ENCODE peak calls at places on chromosome 22, in six cellular contexts. One of them, this sample, is unnamed.

GRCh38 chr22:23117890-23118646 is 23.7 kb downstream of the RSPH14 start:
- DNase-seq in H9: no peak
- DNase-seq in H1: no peak
- DNase-seq in neuronal stem cell: no peak
- DNase-seq in mesenchymal stem cell: no peak
- DNase-seq in trophoblast cell: no peak
- DNase-seq in this sample: peak

GRCh38 chr22:19997561-19998231 is 18.9 kb downstream of the ARVCF start:
- DNase-seq in H9: no peak
- DNase-seq in mesenchymal stem cell: no peak
- DNase-seq in H1: no peak
- DNase-seq in neuronal stem cell: no peak
- DNase-seq in trophoblast cell: no peak
- DNase-seq in this sample: no peak

GRCh38 chr22:47372596-47373385 is 610.3 kb downstream of the TBC1D22A start:
- DNase-seq in trophoblast cell: no peak
- DNase-seq in mesenchymal stem cell: no peak
- DNase-seq in H9: no peak
- DNase-seq in neuronal stem cell: no peak
- DNase-seq in H1: no peak
- DNase-seq in this sample: no peak

GRCh38 chr22:35821654-35822053 is 104.0 kb downstream of the APOL5 start:
- DNase-seq in trophoblast cell: no peak
- DNase-seq in H9: no peak
- DNase-seq in neuronal stem cell: no peak
- DNase-seq in mesenchymal stem cell: no peak
- DNase-seq in H1: no peak
- DNase-seq in this sample: peak

GRCh38 chr22:17865183-17866055 is 91.2 kb upstream of the BID start:
- DNase-seq in H1: no peak
- DNase-seq in trophoblast cell: no peak
- DNase-seq in mesenchymal stem cell: no peak
- DNase-seq in H9: no peak
- DNase-seq in neuronal stem cell: no peak
- DNase-seq in this sample: no peak

GRCh38 chr22:30262917-30263741 is 3.5 kb downstream of the OSM start:
- DNase-seq in trophoblast cell: peak
- DNase-seq in H9: peak
- DNase-seq in mesenchymal stem cell: peak
- DNase-seq in H1: peak
- DNase-seq in neuronal stem cell: peak
- DNase-seq in this sample: peak

GRCh38 chr22:37148031-37148651 is 1.6 kb downstream of the IL2RB start:
- DNase-seq in H9: no peak
- DNase-seq in mesenchymal stem cell: no peak
- DNase-seq in H1: no peak
- DNase-seq in trophoblast cell: no peak
- DNase-seq in neuronal stem cell: no peak
- DNase-seq in this sample: no peak

GRCh38 chr22:46471901-46472721 is 65.3 kb downstream of the CELSR1 start:
- DNase-seq in trophoblast cell: no peak
- DNase-seq in neuronal stem cell: no peak
- DNase-seq in H9: no peak
- DNase-seq in H1: no peak
- DNase-seq in mesenchymal stem cell: no peak
- DNase-seq in this sample: no peak

GRCh38 chr22:41636467-41636866 is 15.4 kb downstream of the XRCC6 start:
- DNase-seq in H9: no peak
- DNase-seq in mesenchymal stem cell: no peak
- DNase-seq in trophoblast cell: no peak
- DNase-seq in neuronal stem cell: no peak
- DNase-seq in H1: no peak
- DNase-seq in this sample: no peak

GRCh38 chr22:29079218-29079901 is 6.5 kb downstream of the KREMEN1 start:
- DNase-seq in mesenchymal stem cell: no peak
- DNase-seq in neuronal stem cell: no peak
- DNase-seq in H1: no peak
- DNase-seq in trophoblast cell: no peak
- DNase-seq in H9: no peak
- DNase-seq in this sample: no peak

GRCh38 chr22:31618057-31618456 is 44.0 kb downstream of the PISD start:
- DNase-seq in neuronal stem cell: no peak
- DNase-seq in H1: no peak
- DNase-seq in mesenchymal stem cell: no peak
- DNase-seq in trophoblast cell: peak
- DNase-seq in H9: no peak
- DNase-seq in this sample: no peak

GRCh38 chr22:38751422-38752346 is 4.1 kb downstream of the SUN2 start:
- DNase-seq in mesenchymal stem cell: no peak
- DNase-seq in neuronal stem cell: no peak
- DNase-seq in H1: no peak
- DNase-seq in H9: no peak
- DNase-seq in trophoblast cell: peak
- DNase-seq in this sample: no peak

GRCh38 chr22:19767427-19768380 is 7.1 kb downstream of the TBX1 start:
- DNase-seq in mesenchymal stem cell: no peak
- DNase-seq in H1: no peak
- DNase-seq in trophoblast cell: peak
- DNase-seq in neuronal stem cell: no peak
- DNase-seq in H9: peak
- DNase-seq in this sample: peak

GRCh38 chr22:37196539-37197450 is 8.7 kb upstream of the C1QTNF6 start:
- DNase-seq in neuronal stem cell: no peak
- DNase-seq in H1: no peak
- DNase-seq in H9: no peak
- DNase-seq in trophoblast cell: peak
- DNase-seq in mesenchymal stem cell: peak
- DNase-seq in this sample: peak

GRCh38 chr22:49893025-49893424 is 25.2 kb downstream of the ALG12 start:
- DNase-seq in trophoblast cell: no peak
- DNase-seq in H1: no peak
- DNase-seq in H9: no peak
- DNase-seq in neuronal stem cell: no peak
- DNase-seq in mesenchymal stem cell: no peak
- DNase-seq in this sample: no peak

GRCh38 chr22:49897015-49897684 is 21.1 kb downstream of the ALG12 start:
- DNase-seq in mesenchymal stem cell: no peak
- DNase-seq in H1: no peak
- DNase-seq in neuronal stem cell: no peak
- DNase-seq in H9: no peak
- DNase-seq in trophoblast cell: no peak
- DNase-seq in this sample: no peak

GRCh38 chr22:49896201-49896600 is 22.0 kb downstream of the ALG12 start:
- DNase-seq in H9: no peak
- DNase-seq in mesenchymal stem cell: no peak
- DNase-seq in neuronal stem cell: no peak
- DNase-seq in trophoblast cell: no peak
- DNase-seq in H1: no peak
- DNase-seq in this sample: no peak

GRCh38 chr22:49892226-49892899 is 25.9 kb downstream of the ALG12 start:
- DNase-seq in trophoblast cell: no peak
- DNase-seq in H1: no peak
- DNase-seq in neuronal stem cell: no peak
- DNase-seq in mesenchymal stem cell: no peak
- DNase-seq in H9: no peak
- DNase-seq in this sample: no peak

GRCh38 chr22:49894321-49895072 is 23.7 kb downstream of the ALG12 start:
- DNase-seq in H1: no peak
- DNase-seq in H9: no peak
- DNase-seq in trophoblast cell: no peak
- DNase-seq in mesenchymal stem cell: no peak
- DNase-seq in neuronal stem cell: no peak
- DNase-seq in this sample: no peak
- H3K18ac ChIP-seq in H1: no peak
- H3K18ac ChIP-seq in H9: no peak
- H3K18ac ChIP-seq in trophoblast cell: no peak
- H3K18ac ChIP-seq in mesenchymal stem cell: no peak
- H3K18ac ChIP-seq in neuronal stem cell: no peak
- H3K18ac ChIP-seq in this sample: no peak

GRCh38 chr22:42685941-42686666 is 34.6 kb downstream of the A4GALT start:
- DNase-seq in H9: no peak
- DNase-seq in mesenchymal stem cell: no peak
- DNase-seq in neuronal stem cell: no peak
- DNase-seq in trophoblast cell: no peak
- DNase-seq in H1: no peak
- DNase-seq in this sample: no peak

GRCh38 chr22:42686756-42687491 is 33.7 kb downstream of the A4GALT start:
- DNase-seq in trophoblast cell: peak
- DNase-seq in H1: no peak
- DNase-seq in H9: no peak
- DNase-seq in mesenchymal stem cell: no peak
- DNase-seq in neuronal stem cell: no peak
- DNase-seq in this sample: no peak

GRCh38 chr22:42691440-42691839 is 29.2 kb downstream of the A4GALT start:
- DNase-seq in mesenchymal stem cell: no peak
- DNase-seq in neuronal stem cell: no peak
- DNase-seq in trophoblast cell: no peak
- DNase-seq in H1: no peak
- DNase-seq in H9: no peak
- DNase-seq in this sample: no peak

GRCh38 chr22:42688241-42688913 is 32.3 kb downstream of the A4GALT start:
- DNase-seq in H1: no peak
- DNase-seq in trophoblast cell: peak
- DNase-seq in neuronal stem cell: peak
- DNase-seq in H9: peak
- DNase-seq in mesenchymal stem cell: peak
- DNase-seq in this sample: peak

DNA sequence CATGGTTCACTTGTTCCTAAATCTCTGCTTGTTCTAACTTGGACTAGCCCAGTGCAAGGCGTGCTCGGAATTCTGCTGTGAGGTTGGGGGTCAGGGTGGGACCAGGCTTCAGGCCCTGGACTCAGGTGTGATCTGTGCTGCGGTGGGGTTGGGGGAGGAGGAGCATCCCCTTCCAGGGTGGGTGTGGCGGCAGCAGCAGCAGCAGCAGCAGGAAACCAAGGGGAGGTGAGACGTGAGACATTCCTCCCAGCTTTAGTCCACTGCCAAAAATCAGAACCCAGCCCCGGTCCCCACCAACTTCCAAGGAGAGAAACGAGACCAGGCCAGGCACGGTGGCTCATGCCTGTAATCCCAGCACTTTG is 31.8 kb downstream of the A4GALT start:
- DNase-seq in H1: no peak
- DNase-seq in trophoblast cell: no peak
- DNase-seq in mesenchymal stem cell: no peak
- DNase-seq in H9: no peak
- DNase-seq in neuronal stem cell: no peak
- DNase-seq in this sample: peak
- H2BK120ac ChIP-seq in H1: no peak
- H2BK120ac ChIP-seq in trophoblast cell: no peak
- H2BK120ac ChIP-seq in mesenchymal stem cell: peak
- H2BK120ac ChIP-seq in H9: no peak
- H2BK120ac ChIP-seq in neuronal stem cell: no peak
- H2BK120ac ChIP-seq in this sample: no peak

GRCh38 chr22:22110548-22111266 is 128.1 kb upstream of the TOP3B start:
- DNase-seq in mesenchymal stem cell: peak
- DNase-seq in H1: peak
- DNase-seq in H9: peak
- DNase-seq in trophoblast cell: peak
- DNase-seq in neuronal stem cell: peak
- DNase-seq in this sample: peak

GRCh38 chr22:22112533-22113294 is 130.1 kb upstream of the TOP3B start:
- DNase-seq in neuronal stem cell: no peak
- DNase-seq in H1: no peak
- DNase-seq in mesenchymal stem cell: no peak
- DNase-seq in trophoblast cell: no peak
- DNase-seq in H9: no peak
- DNase-seq in this sample: no peak

GRCh38 chr22:22109693-22110466 is 127.3 kb upstream of the TOP3B start:
- DNase-seq in neuronal stem cell: no peak
- DNase-seq in H9: no peak
- DNase-seq in trophoblast cell: no peak
- DNase-seq in mesenchymal stem cell: no peak
- DNase-seq in H1: no peak
- DNase-seq in this sample: peak

GRCh38 chr22:22111983-22112382 is 129.4 kb upstream of the TOP3B start:
- DNase-seq in neuronal stem cell: no peak
- DNase-seq in mesenchymal stem cell: no peak
- DNase-seq in H9: no peak
- DNase-seq in trophoblast cell: no peak
- DNase-seq in H1: no peak
- DNase-seq in this sample: no peak

DNA sequence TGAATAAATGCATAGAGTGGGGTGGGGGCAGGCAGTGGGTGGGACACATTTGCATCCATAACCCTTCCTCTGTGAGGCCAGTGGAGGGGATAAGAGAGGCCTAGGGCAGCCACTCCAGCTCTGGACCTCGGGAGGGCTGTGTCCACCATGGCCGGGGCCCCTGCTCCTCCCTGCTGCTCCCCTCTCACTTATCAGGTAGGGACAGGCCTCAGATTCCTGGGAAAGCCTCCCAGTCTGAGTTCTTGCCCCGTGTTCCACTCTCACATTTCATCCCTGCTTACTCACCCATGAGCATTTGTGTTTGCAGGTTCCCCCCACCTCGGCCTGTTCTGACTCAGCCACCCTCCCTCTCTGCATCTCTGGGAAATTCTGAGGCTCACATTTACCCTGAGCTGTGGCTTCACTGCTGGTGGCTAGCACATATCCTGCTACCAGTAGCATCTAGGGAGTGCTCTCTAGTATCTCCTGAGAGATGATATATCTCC is 128.7 kb upstream of the TOP3B start:
- DNase-seq in trophoblast cell: no peak
- DNase-seq in neuronal stem cell: no peak
- DNase-seq in mesenchymal stem cell: peak
- DNase-seq in H1: no peak
- DNase-seq in H9: no peak
- DNase-seq in this sample: peak
- H3K18ac ChIP-seq in trophoblast cell: no peak
- H3K18ac ChIP-seq in neuronal stem cell: peak
- H3K18ac ChIP-seq in mesenchymal stem cell: no peak
- H3K18ac ChIP-seq in H1: no peak
- H3K18ac ChIP-seq in H9: no peak
- H3K18ac ChIP-seq in this sample: no peak

DNA sequence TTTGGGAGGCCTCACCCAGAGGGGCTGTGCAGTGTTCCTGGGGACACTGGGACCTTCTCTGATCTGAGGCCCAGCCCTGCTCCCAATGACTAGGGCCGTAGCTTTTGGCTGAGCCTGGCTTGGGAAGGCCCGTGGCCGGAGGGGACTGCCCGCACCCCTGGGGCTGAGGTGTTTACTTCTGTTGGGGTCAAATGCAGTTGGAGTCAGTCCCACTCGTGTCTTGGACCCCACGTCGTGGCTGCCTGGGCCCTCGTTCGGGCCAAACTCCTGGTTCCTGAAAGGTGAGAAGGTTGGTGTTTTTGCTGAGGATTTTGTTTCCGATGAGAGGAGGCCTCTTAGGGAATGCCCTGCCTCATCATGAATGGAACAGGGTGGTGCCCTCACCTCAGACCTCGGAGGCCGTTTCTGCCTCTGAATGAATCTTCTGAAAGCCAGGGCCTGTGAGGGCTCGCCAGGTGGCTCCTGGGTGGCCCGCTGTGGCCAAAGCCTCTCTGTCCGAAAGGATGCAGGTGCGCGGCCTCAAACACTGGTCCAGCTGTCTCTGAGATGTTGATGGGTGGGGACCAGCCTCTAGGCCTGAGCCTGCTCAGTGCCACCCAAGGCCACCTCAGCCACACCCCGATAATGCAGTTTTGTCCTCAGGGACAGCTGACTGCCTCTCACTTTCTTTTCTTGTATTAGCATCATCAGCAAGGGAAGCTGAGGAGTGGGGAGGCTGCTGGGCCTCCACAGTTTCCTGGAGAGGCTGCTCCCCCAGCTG is 40.3 kb upstream of the A4GALT start:
- DNase-seq in H9: no peak
- DNase-seq in trophoblast cell: no peak
- DNase-seq in mesenchymal stem cell: no peak
- DNase-seq in H1: no peak
- DNase-seq in neuronal stem cell: no peak
- DNase-seq in this sample: no peak
- H2BK120ac ChIP-seq in H9: no peak
- H2BK120ac ChIP-seq in trophoblast cell: no peak
- H2BK120ac ChIP-seq in mesenchymal stem cell: no peak
- H2BK120ac ChIP-seq in H1: no peak
- H2BK120ac ChIP-seq in neuronal stem cell: no peak
- H2BK120ac ChIP-seq in this sample: no peak